ENCODE peak calls at places on chromosomes 12 and 14, in nine cellular contexts. X is H1, V is right atrium auricular region, H is GM23338, P is T-helper 2 cell, D is brain pericyte, G is progenitor cell of endocrine pancreas, F is sciatic nerve, Y is GM13976. A is an unnamed sample.

GRCh38 chr14:67221248-67221981 is 19.8 kb upstream of the PALS1 start:
- DNase-seq in X (no peak), V (no peak), H (no peak), P (no peak), D (no peak), G (no peak), F (no peak), Y (no peak), A (no peak)

GRCh38 chr12:54521291-54522062 is 23.9 kb downstream of the NCKAP1L start:
- DNase-seq in X (no peak), V (no peak), H (no peak), P (no peak), D (no peak), G (no peak), F (no peak), Y (no peak), A (no peak)

GRCh38 chr12:9109213-9109522 is 6.6 kb downstream of the A2M start:
- DNase-seq in X (no peak), V (no peak), H (no peak), P (no peak), D (no peak), G (no peak), F (no peak), Y (no peak), A (no peak)

GRCh38 chr12:3034067-3034750 is 43.0 kb upstream of the TSPAN9 start:
- DNase-seq in X (peak; percentile 92), V (peak; percentile 65), H (peak; percentile 94), P (no peak), D (no peak), G (peak; percentile 77), F (peak; percentile 76), Y (peak; percentile 84), A (peak; percentile 23)

GRCh38 chr12:538731-539539 is 79.2 kb downstream of the B4GALNT3 start:
- DNase-seq in X (no peak), V (no peak), H (no peak), P (no peak), D (no peak), G (no peak), F (peak; percentile 82), Y (no peak), A (no peak)

GRCh38 chr12:2582631-2583616 is 211.8 kb upstream of the FKBP4 start:
- DNase-seq in X (peak; percentile 89), V (no peak), H (peak; percentile 83), P (peak; percentile 24), D (no peak), G (peak; percentile 84), F (peak; percentile 84), Y (peak; percentile 88), A (no peak)

GRCh38 chr12:57813971-57814771 is 4.4 kb downstream of the AVIL start:
- DNase-seq in X (no peak), V (no peak), H (no peak), P (no peak), D (no peak), G (no peak), F (no peak), Y (no peak), A (no peak)

GRCh38 chr14:68547305-68548193 is 245.3 kb downstream of the ZFP36L1 start:
- DNase-seq in X (peak; percentile 38), V (peak; percentile 95), H (no peak), P (no peak), D (no peak), G (no peak), F (no peak), Y (no peak), A (peak; percentile 34)

GRCh38 chr12:19530631-19531020 is 91.3 kb downstream of the AEBP2 start:
- DNase-seq in X (no peak), V (no peak), H (no peak), P (no peak), D (no peak), G (no peak), F (no peak), Y (no peak), A (no peak)

A was measured in AG09319.